ENCODE peak calls at places on chromosomes 3 and 15, in eight cellular contexts. Y is A549; Q is CD8-positive, alpha-beta memory T cell; T is psoas muscle; N is effector memory CD4-positive, alpha-beta T cell; W is ovary; D is GM12878; P is body of pancreas. H is an unnamed sample.

GRCh38 chr3:8629151-8630021 is 15.2 kb downstream of the SSUH2 start:
- DNase-seq in Y (peak; percentile 89), P (no peak), Q (peak; percentile 71), W (no peak), N (peak; percentile 36), T (peak; percentile 91), D (peak; percentile 12), H (no peak)

GRCh38 chr3:119664850-119665379 is 4.5 kb upstream of the POPDC2 start:
- DNase-seq in D (no peak), W (no peak), T (no peak), P (no peak), N (no peak), Y (no peak), Q (no peak), H (no peak)

GRCh38 chr15:50135123-50135541 is 16.1 kb upstream of the ATP8B4 start:
- DNase-seq in D (no peak), W (no peak), Y (peak; percentile 51), N (no peak), T (no peak), Q (no peak), P (no peak), H (no peak)

GRCh38 chr3:131033480-131034080 is 6.9 kb downstream of the NEK11 start:
- DNase-seq in D (no peak), T (no peak), Y (peak; percentile 14), W (no peak), P (no peak), Q (peak; percentile 55), N (no peak), H (no peak)

GRCh38 chr15:55907797-55908196 is 85.6 kb downstream of the NEDD4 start:
- DNase-seq in N (no peak), P (no peak), Q (no peak), W (no peak), T (no peak), Y (peak; percentile 73), D (no peak), H (no peak)

GRCh38 chr3:55511895-55512585 is 24.9 kb upstream of the WNT5A start:
- DNase-seq in Q (no peak), T (no peak), Y (no peak), D (no peak), N (no peak), P (no peak), W (no peak), H (no peak)

GRCh38 chr3:4290272-4290893 is 12.8 kb upstream of the SETMAR start:
- DNase-seq in N (no peak), Q (peak; percentile 54), P (peak; percentile 45), Y (peak; percentile 16), D (no peak), W (no peak), T (no peak), H (no peak)

GRCh38 chr15:85556618-85556895 is 176.2 kb downstream of the AKAP13 start:
- DNase-seq in P (no peak), Y (no peak), T (no peak), D (no peak), N (no peak), W (no peak), Q (no peak), H (no peak)

GRCh38 chr15:73989001-73989798 is 2.9 kb downstream of the STOML1 start:
- DNase-seq in D (no peak), W (no peak), P (no peak), Y (no peak), N (no peak), T (no peak), Q (no peak), H (no peak)

GRCh38 chr15:63506537-63507035 is 2.2 kb downstream of the USP3 start:
- DNase-seq in D (no peak), Y (no peak), P (no peak), Q (no peak), N (no peak), W (no peak), T (no peak), H (no peak)

GRCh38 chr3:131402391-131403039 is 20.9 kb downstream of the NUDT16 start:
- DNase-seq in Y (no peak), W (no peak), P (no peak), N (no peak), T (no peak), D (no peak), Q (no peak), H (no peak)

GRCh38 chr15:56475351-56475750 is 10.4 kb upstream of the MNS1 start:
- DNase-seq in Q (no peak), T (no peak), D (no peak), P (no peak), N (no peak), Y (no peak), W (no peak), H (no peak)

GRCh38 chr3:140931801-140932200 is 9.8 kb upstream of the SLC25A36 start:
- DNase-seq in T (no peak), N (no peak), W (no peak), Y (no peak), P (no peak), D (no peak), Q (no peak), H (no peak)

GRCh38 chr15:43285609-43286037 is 18.9 kb upstream of the TGM5 start:
- DNase-seq in D (peak; percentile 42), Y (peak; percentile 59), W (no peak), T (no peak), P (peak; percentile 58), N (no peak), Q (peak; percentile 54), H (no peak)

GRCh38 chr3:117622130-117622841 is 912.7 kb downstream of the TUSC7 start:
- DNase-seq in Q (no peak), W (no peak), P (no peak), N (no peak), T (no peak), D (no peak), Y (no peak), H (no peak)

GRCh38 chr15:29139540-29140459 is 129.8 kb downstream of the NSMCE3 start:
- DNase-seq in W (peak; percentile 30), T (peak; percentile 52), Y (peak; percentile 86), P (peak; percentile 63), Q (peak; percentile 62), D (no peak), N (no peak), H (no peak)

GRCh38 chr15:50786468-50786867 is 21.0 kb upstream of the SPPL2A start:
- DNase-seq in T (no peak), P (no peak), Q (no peak), Y (no peak), N (no peak), W (no peak), D (no peak), H (no peak)

GRCh38 chr3:126345641-126346460 is 11.4 kb downstream of the KLF15 start:
- DNase-seq in Q (no peak), Y (no peak), T (peak; percentile 50), P (no peak), W (no peak), N (no peak), D (no peak), H (no peak)

GRCh38 chr3:94647131-94647530 is 584.3 kb downstream of the NSUN3 start:
- DNase-seq in D (no peak), N (no peak), P (no peak), Q (no peak), T (no peak), Y (no peak), W (no peak), H (no peak)

DNA sequence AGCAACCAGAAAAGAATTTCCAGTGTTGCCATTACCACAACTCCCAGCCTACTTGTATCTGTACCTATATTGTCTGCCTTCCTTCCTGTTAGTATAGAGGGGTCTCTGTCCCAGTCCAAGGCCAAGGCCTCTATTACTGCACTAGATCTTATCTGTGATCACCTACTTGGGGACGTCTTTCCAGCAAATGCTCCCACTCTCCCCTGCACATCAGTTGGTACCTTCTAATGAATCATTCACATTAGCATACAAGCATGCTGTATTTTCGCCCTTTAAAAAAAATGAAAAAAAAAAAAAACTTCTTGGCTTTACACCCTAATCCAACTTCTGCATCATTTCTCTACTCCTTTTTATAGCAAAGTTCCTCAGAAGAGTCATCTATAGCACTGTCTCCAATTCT is 4.8 kb upstream of the AVEN start:
- DNase-seq in W (no peak), Q (no peak), Y (no peak), T (no peak), N (no peak), P (no peak), D (no peak), H (no peak)
- H3K4me1 ChIP-seq in W (peaks cover 2% of the 10 kb centered on the region), Q (peaks cover 7% of the 10 kb centered on the region), Y (peaks cover 6% of the 10 kb centered on the region), T (no peaks in the 10 kb centered on the region), N (no peaks in the 10 kb centered on the region), P (peaks cover 7% of the 10 kb centered on the region), D (peaks cover 13% of the 10 kb centered on the region), H (peaks cover 5% of the 10 kb centered on the region)

GRCh38 chr3:78992400-78992799 is 775.4 kb downstream of the ROBO1 start:
- DNase-seq in W (no peak), T (no peak), Y (no peak), D (no peak), N (no peak), Q (no peak), P (no peak), H (no peak)

GRCh38 chr3:78995087-78995486 is 772.7 kb downstream of the ROBO1 start:
- DNase-seq in W (no peak), N (no peak), P (no peak), Q (no peak), T (no peak), Y (no peak), D (no peak), H (no peak)

GRCh38 chr3:78993375-78993774 is 774.4 kb downstream of the ROBO1 start:
- DNase-seq in N (no peak), P (no peak), D (peak; percentile 26), Y (no peak), T (no peak), Q (no peak), W (no peak), H (no peak)

GRCh38 chr3:78992830-78993229 is 775.0 kb downstream of the ROBO1 start:
- DNase-seq in T (no peak), W (no peak), N (no peak), P (no peak), D (no peak), Y (no peak), Q (no peak), H (no peak)

GRCh38 chr3:78994174-78995027 is 773.4 kb downstream of the ROBO1 start:
- DNase-seq in T (no peak), Q (no peak), P (no peak), Y (no peak), N (no peak), W (no peak), D (no peak), H (no peak)
- H3K4me3 ChIP-seq in T (no peak overlapping the region), Q (no peak overlapping the region), P (no peak overlapping the region), Y (no peak overlapping the region), N (no peak overlapping the region), W (no peak overlapping the region), D (no peak overlapping the region), H (no peak overlapping the region)

DNA sequence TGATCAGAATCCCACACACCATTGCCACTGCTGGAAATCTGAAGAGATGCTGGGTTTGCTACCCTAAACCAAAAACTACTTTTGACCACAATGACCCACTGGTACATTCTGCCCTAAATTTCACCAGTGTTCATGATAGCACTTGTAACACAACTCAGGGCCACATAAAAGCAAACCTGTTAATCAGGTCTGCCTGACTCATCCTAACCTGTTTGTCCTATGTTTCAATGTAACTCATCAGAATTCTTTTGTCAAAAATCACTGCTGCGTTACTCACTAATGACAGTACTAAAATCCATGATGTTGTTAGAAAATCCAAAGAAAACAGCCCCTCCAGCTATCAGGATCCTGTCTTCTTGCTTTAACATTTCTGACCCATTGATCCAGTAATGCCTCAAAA is 55.6 kb upstream of the XCR1 start:
- DNase-seq in Q (no peak), W (no peak), Y (no peak), N (no peak), P (no peak), D (no peak), T (no peak), H (no peak)
- H3K27ac ChIP-seq in Q (no peak overlapping the region), W (no peak overlapping the region), Y (no peak overlapping the region), N (no peak overlapping the region), P (no peak overlapping the region), D (no peak overlapping the region), T (no peak overlapping the region), H (no peak overlapping the region)

GRCh38 chr15:89818287-89818686 is 3.6 kb upstream of the ANPEP start:
- DNase-seq in N (no peak), P (no peak), Y (no peak), W (no peak), Q (no peak), T (no peak), D (no peak), H (no peak)
- H3K4me1 ChIP-seq in N (peaks cover 10% of the 10 kb centered on the region), P (peaks cover 13% of the 10 kb centered on the region), Y (peaks cover 38% of the 10 kb centered on the region), W (peaks cover 3% of the 10 kb centered on the region), Q (no peaks in the 10 kb centered on the region), T (no peaks in the 10 kb centered on the region), D (peaks cover 6% of the 10 kb centered on the region), H (peaks cover 27% of the 10 kb centered on the region)

H was measured in esophagus squamous epithelium.